ENCODE peak calls at places on chromosomes 6 and 20, in five cellular contexts. G, F, H, K and C are unnamed samples.

GRCh38 chr6:43706788-43707187 is 19.2 kb upstream of the MRPS18A start:
- DNase-seq in H (peak), G (peak), K (no peak), F (no peak), C (no peak)

GRCh38 chr6:44662461-44663121 is 275.1 kb downstream of the CDC5L start:
- DNase-seq in K (no peak), G (no peak), F (no peak), H (peak), C (no peak)

GRCh38 chr20:52454660-52455059 is 263.1 kb upstream of the ZFP64 start:
- DNase-seq in K (no peak), F (no peak), G (peak), H (no peak), C (no peak)

GRCh38 chr6:140538926-140539325 is 1164.5 kb upstream of the CITED2 start:
- DNase-seq in F (no peak), H (no peak), K (no peak), G (peak), C (no peak)

GRCh38 chr6:154039231-154039842 is at the start of gene OPRM1:
- DNase-seq in G (no peak), K (no peak), H (no peak), F (peak), C (peak)

GRCh38 chr6:19835605-19836004 is 1.6 kb upstream of the ID4 start:
- DNase-seq in H (no peak), F (no peak), K (no peak), G (no peak), C (no peak)

GRCh38 chr6:151179321-151179720 is 60.4 kb upstream of the AKAP12 start:
- DNase-seq in K (no peak), G (peak), H (no peak), F (no peak), C (no peak)

GRCh38 chr6:32945106-32945761 is 4.4 kb upstream of the HLA-DMB start:
- DNase-seq in H (no peak), G (peak), F (no peak), K (peak), C (no peak)

GRCh38 chr6:14601490-14601889 is 483.9 kb downstream of the CD83 start:
- DNase-seq in K (no peak), F (no peak), G (no peak), H (peak), C (peak)

GRCh38 chr20:62428396-62429160 is 1.2 kb upstream of the RBBP8NL start:
- DNase-seq in F (no peak), G (no peak), K (no peak), H (no peak), C (peak)
- TF ChIP-seq MXI1 in F (no peak), G (no peak), K (no peak), H (no peak), C (no peak)

GRCh38 chr6:5660772-5661171 is 346.0 kb downstream of the NRN1 start:
- DNase-seq in G (no peak), K (no peak), F (no peak), H (no peak), C (no peak)

GRCh38 chr6:5656226-5656625 is 350.5 kb downstream of the NRN1 start:
- DNase-seq in K (no peak), G (no peak), F (no peak), H (no peak), C (no peak)

GRCh38 chr6:5657684-5658429 is 348.9 kb downstream of the NRN1 start:
- DNase-seq in F (no peak), K (no peak), G (peak), H (no peak), C (no peak)

GRCh38 chr6:5662797-5663196 is 343.9 kb downstream of the NRN1 start:
- DNase-seq in G (no peak), K (no peak), F (no peak), H (no peak), C (peak)

GRCh38 chr6:5659467-5659866 is 347.3 kb downstream of the NRN1 start:
- DNase-seq in G (peak), F (no peak), H (no peak), K (no peak), C (no peak)
- TF ChIP-seq MXI1 in G (no peak), F (no peak), H (no peak), K (no peak), C (no peak)

DNA sequence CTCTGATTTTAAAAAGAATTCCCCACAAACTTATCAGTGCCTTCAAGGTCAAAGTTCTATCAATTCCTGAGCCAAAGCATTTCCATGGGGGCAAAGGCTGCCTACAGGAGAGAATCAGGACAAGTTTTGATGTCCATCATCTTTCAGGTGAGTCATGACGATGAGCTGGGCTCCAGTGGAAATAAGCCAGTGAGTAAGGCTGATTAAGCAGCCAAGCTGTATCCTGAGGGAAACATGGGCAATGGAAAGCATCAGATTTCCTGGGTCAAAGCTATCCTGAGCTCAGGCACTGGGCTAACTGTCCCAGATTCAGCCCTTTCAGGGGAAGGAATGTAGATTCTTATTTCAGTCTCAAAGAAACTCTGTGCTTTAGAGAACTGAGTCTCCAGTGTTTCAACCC is 377.4 kb downstream of the CD109 start:
- DNase-seq in H (no peak), K (no peak), F (no peak), G (peak), C (no peak)
- TF ChIP-seq MXI1 in H (no peak), K (no peak), F (no peak), G (no peak), C (no peak)

GRCh38 chr6:170446841-170447560 is 106.1 kb downstream of the PSMB1 start:
- DNase-seq in F (no peak), H (no peak), K (no peak), G (no peak), C (no peak)

GRCh38 chr6:170447561-170447930 is 105.6 kb downstream of the PSMB1 start:
- DNase-seq in K (no peak), G (no peak), H (no peak), F (no peak), C (no peak)

GRCh38 chr6:170448745-170449144 is 104.4 kb downstream of the PSMB1 start:
- DNase-seq in G (no peak), K (no peak), H (no peak), F (no peak), C (no peak)

GRCh38 chr6:170449231-170449630 is 103.9 kb downstream of the PSMB1 start:
- DNase-seq in G (peak), F (no peak), K (no peak), H (no peak), C (no peak)

DNA sequence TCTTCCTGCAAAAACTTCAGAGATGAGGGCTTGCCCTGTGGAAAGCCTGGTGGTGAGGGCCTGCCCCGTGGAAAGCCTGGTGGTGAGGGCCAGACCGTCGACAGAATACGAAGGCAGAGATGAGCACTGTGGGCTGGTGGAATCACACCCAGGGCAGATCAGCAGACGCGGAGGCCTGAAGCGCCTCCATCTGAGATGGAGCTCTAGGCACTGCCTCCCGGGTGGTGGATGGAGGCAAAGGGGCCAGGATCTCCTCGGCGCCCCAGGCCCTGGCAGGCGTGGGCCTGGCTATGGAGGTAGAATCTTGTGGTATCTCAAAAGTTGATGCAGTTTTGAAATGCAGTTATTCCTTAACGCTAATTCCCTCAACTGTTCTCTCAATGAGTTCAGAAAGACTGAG is 104.8 kb downstream of the PSMB1 start:
- DNase-seq in F (no peak), H (no peak), G (no peak), K (no peak), C (no peak)
- TF ChIP-seq MXI1 in F (no peak), H (no peak), G (no peak), K (no peak), C (no peak)

DNA sequence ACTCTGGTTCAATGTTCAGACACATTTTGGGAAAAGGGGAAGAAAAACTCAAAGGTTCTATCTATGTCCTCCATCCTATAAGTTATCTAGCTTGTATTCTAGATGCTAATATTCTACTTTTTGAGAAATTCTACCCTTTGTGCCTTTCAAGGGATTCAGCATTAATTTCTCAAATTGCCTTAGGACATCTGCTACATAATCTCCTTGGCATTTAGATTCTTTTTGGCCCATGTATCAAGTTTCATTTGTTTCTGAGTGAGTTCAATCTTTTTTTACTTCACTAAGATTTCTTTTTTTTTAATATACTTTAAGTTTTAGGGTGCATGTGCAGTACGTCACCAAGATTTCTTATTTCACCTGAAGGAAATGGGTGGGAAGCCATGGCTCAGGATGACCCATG is 232.7 kb upstream of the TENT5A start:
- DNase-seq in G (peak), H (no peak), F (no peak), K (no peak), C (no peak)
- TF ChIP-seq MXI1 in G (no peak), H (no peak), F (no peak), K (no peak), C (no peak)

GRCh38 chr20:19096847-19097246 is 115.6 kb upstream of the SLC24A3 start:
- DNase-seq in F (no peak), K (no peak), G (no peak), H (no peak), C (no peak)

GRCh38 chr20:19098092-19098491 is 114.3 kb upstream of the SLC24A3 start:
- DNase-seq in H (no peak), F (no peak), G (no peak), K (no peak), C (no peak)

GRCh38 chr20:19100975-19101374 is 111.5 kb upstream of the SLC24A3 start:
- DNase-seq in H (no peak), K (no peak), G (no peak), F (no peak), C (no peak)

GRCh38 chr20:19099586-19100555 is 112.6 kb upstream of the SLC24A3 start:
- DNase-seq in H (no peak), G (no peak), F (no peak), K (no peak), C (no peak)

GRCh38 chr20:19098806-19099578 is 113.5 kb upstream of the SLC24A3 start:
- DNase-seq in H (no peak), G (no peak), K (no peak), F (no peak), C (no peak)
- TF ChIP-seq MXI1 in H (no peak), G (no peak), K (no peak), F (no peak), C (no peak)

GRCh38 chr20:57697540-57697939 is 12.3 kb downstream of the PMEPA1 start:
- DNase-seq in H (no peak), K (no peak), G (no peak), F (no peak), C (no peak)

GRCh38 chr20:57696401-57696961 is 13.3 kb downstream of the PMEPA1 start:
- DNase-seq in H (no peak), G (no peak), F (no peak), K (no peak), C (no peak)

GRCh38 chr20:57699395-57699794 is 10.4 kb downstream of the PMEPA1 start:
- DNase-seq in K (no peak), F (no peak), G (no peak), H (no peak), C (no peak)

GRCh38 chr20:57698867-57699275 is 10.9 kb downstream of the PMEPA1 start:
- DNase-seq in F (no peak), G (no peak), K (no peak), H (no peak), C (no peak)

DNA sequence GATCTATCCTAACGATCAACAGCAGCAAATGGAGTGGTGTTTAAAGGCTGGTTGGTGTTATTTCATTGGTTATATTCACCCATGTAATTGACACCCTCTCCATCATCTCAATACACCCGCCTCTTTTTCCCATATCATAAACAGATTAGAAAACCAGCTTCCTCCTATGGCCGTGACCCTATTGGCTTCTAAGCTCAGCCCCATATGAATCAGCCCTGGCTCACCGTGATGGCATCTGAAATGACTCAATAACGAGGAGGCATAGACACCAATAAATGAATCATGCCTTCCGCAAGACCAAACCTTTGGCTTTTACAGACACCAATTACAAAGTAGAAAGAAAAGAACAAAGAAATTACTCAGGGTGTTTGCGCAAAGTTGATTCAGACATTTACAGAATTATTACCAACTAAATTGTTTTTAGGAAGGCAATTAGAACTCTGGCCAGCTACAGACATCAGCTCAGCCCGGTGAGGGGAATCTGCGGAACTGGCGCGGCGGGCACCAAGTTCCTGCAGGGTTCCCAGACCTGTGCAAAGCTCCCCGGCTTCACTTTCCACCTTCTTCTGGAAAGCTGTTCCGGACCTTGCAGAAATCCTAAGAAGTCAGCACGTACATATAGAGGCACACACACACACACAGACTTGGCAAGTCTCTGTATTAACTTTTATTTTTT is 11.5 kb downstream of the PMEPA1 start:
- DNase-seq in F (no peak), H (peak), K (no peak), G (peak), C (peak)
- TF ChIP-seq MXI1 in F (no peak), H (no peak), K (no peak), G (no peak), C (no peak)